ENCODE peak calls at places on chromosome 15, in eight cellular contexts. B is DMS 273 treated with DMSO at 0.1 percent for 48 hours; C is EL; Z is tibial artery; I is T-helper 1 cell; E is HFF-Myc; G is mucosa of gallbladder; D is activated effector memory CD4-positive, alpha-beta T cell treated with anti-CD3 and anti-CD28 coated beads, Interleukin-2, amount 50 U/mL, for 16 hours. O is an unnamed sample.

GRCh38 chr15:61383421-61383820 is 154.3 kb upstream of the RORA start:
- DNase-seq in B (no peak), C (peak), Z (no peak), I (no peak), E (no peak), G (no peak), D (no peak), O (no peak)

GRCh38 chr15:85581495-85581894 is 201.1 kb downstream of the AKAP13 start:
- DNase-seq in B (no peak), C (no peak), Z (peak), I (no peak), E (no peak), G (peak), D (peak), O (no peak)

GRCh38 chr15:71333839-71334238 is 218.6 kb downstream of the THSD4 start:
- DNase-seq in B (no peak), C (peak), Z (no peak), I (no peak), E (peak), G (no peak), D (no peak), O (no peak)

GRCh38 chr15:80106051-80106450 is 46.6 kb downstream of the ZFAND6 start:
- DNase-seq in B (no peak), C (peak), Z (no peak), I (no peak), E (no peak), G (no peak), D (no peak), O (no peak)

GRCh38 chr15:79769081-79769481 is 127.7 kb downstream of the MTHFS start:
- DNase-seq in B (no peak), C (peak), Z (no peak), I (no peak), E (no peak), G (no peak), D (no peak), O (no peak)

GRCh38 chr15:59457103-59457502 is 19.1 kb downstream of the FAM81A start:
- DNase-seq in B (no peak), C (no peak), Z (no peak), I (no peak), E (no peak), G (no peak), D (no peak), O (no peak)

GRCh38 chr15:56866798-56867197 is 51.6 kb upstream of the TCF12 start:
- DNase-seq in B (no peak), C (peak), Z (no peak), I (no peak), E (no peak), G (no peak), D (no peak), O (no peak)

GRCh38 chr15:39579487-39580116 is 1.3 kb upstream of the THBS1 start:
- DNase-seq in B (no peak), C (peak), Z (peak), I (no peak), E (no peak), G (peak), D (no peak), O (no peak)

GRCh38 chr15:39583586-39584265 is 2.8 kb downstream of the THBS1 start:
- DNase-seq in B (no peak), C (peak), Z (no peak), I (no peak), E (peak), G (no peak), D (peak), O (no peak)

GRCh38 chr15:21261396-21261964 is 178.8 kb downstream of the POTEB3 start:
- DNase-seq in B (no peak), C (no peak), Z (no peak), I (no peak), E (no peak), G (no peak), D (peak), O (no peak)

GRCh38 chr15:96267463-96267862 is 63.0 kb upstream of the NR2F2 start:
- DNase-seq in B (no peak), C (no peak), Z (no peak), I (no peak), E (no peak), G (no peak), D (no peak), O (no peak)

GRCh38 chr15:84629033-84629432 is 25.1 kb downstream of the WDR73 start:
- DNase-seq in B (no peak), C (no peak), Z (no peak), I (no peak), E (no peak), G (no peak), D (no peak), O (no peak)

GRCh38 chr15:91307561-91307960 is 207.5 kb downstream of the SV2B start:
- DNase-seq in B (no peak), C (no peak), Z (no peak), I (no peak), E (no peak), G (no peak), D (no peak), O (no peak)

GRCh38 chr15:52709172-52709979 is 30.2 kb upstream of the ATOSA start:
- DNase-seq in B (no peak), C (no peak), Z (no peak), I (no peak), E (no peak), G (peak), D (no peak), O (no peak)

GRCh38 chr15:80834906-80835305 is 55.7 kb downstream of the CEMIP start:
- DNase-seq in B (no peak), C (no peak), Z (no peak), I (no peak), E (no peak), G (no peak), D (no peak), O (no peak)

GRCh38 chr15:37682304-37682703 is 252.1 kb upstream of the TMCO5A start:
- DNase-seq in B (no peak), C (peak), Z (no peak), I (no peak), E (no peak), G (no peak), D (no peak), O (no peak)

GRCh38 chr15:90291679-90292356 is 26.3 kb downstream of the NGRN start:
- DNase-seq in B (no peak), C (peak), Z (no peak), I (no peak), E (no peak), G (no peak), D (no peak), O (no peak)

GRCh38 chr15:91549581-91549980 is 303.9 kb upstream of the SLCO3A1 start:
- DNase-seq in B (peak), C (no peak), Z (no peak), I (no peak), E (no peak), G (no peak), D (no peak), O (no peak)

GRCh38 chr15:26146162-26146561 is 283.0 kb upstream of the ATP10A start:
- DNase-seq in B (no peak), C (no peak), Z (no peak), I (no peak), E (no peak), G (no peak), D (no peak), O (no peak)

GRCh38 chr15:99909914-99910313 is 176.7 kb upstream of the LYSMD4 start:
- DNase-seq in B (no peak), C (no peak), Z (no peak), I (no peak), E (no peak), G (no peak), D (no peak), O (no peak)

GRCh38 chr15:83324799-83325198 is 40.3 kb upstream of the BNC1 start:
- DNase-seq in B (no peak), C (no peak), Z (no peak), I (no peak), E (no peak), G (no peak), D (no peak), O (no peak)

GRCh38 chr15:72604794-72605193 is 49.7 kb upstream of the GOLGA6B start:
- DNase-seq in B (no peak), C (peak), Z (no peak), I (no peak), E (no peak), G (no peak), D (no peak), O (no peak)

GRCh38 chr15:98884894-98885293 is 122.7 kb downstream of the PGPEP1L start:
- DNase-seq in B (no peak), C (no peak), Z (no peak), I (no peak), E (no peak), G (no peak), D (no peak), O (no peak)

GRCh38 chr15:60255390-60255789 is 142.4 kb downstream of the ANXA2 start:
- DNase-seq in B (no peak), C (no peak), Z (no peak), I (no peak), E (no peak), G (peak), D (no peak), O (peak)

O was measured in NCI-H446 treated with DMSO at 0.1 percent for 48 hours.